ENCODE peak calls at places on chromosomes 12 and 14, in five cellular contexts. N, C, A, F and I are unnamed samples.

GRCh38 chr14:105486974-105487448 is 325 bp downstream of the CRIP1 start:
- DNase-seq in F (peak), N (no peak), C (no peak), A (no peak), I (no peak)

GRCh38 chr14:49461529-49462401 is 124.4 kb downstream of the RPS29 start:
- DNase-seq in C (peak), F (peak), N (no peak), A (peak), I (no peak)

GRCh38 chr12:14071833-14072232 is 90.4 kb upstream of the GRIN2B start:
- DNase-seq in C (no peak), F (no peak), N (no peak), A (no peak), I (no peak)

GRCh38 chr12:59808317-59808910 is 212.6 kb downstream of the SLC16A7 start:
- DNase-seq in A (peak), C (peak), F (peak), N (no peak), I (no peak)

GRCh38 chr12:67220065-67220464 is 49.1 kb upstream of the CAND1 start:
- DNase-seq in F (peak), A (no peak), N (no peak), C (no peak), I (no peak)

GRCh38 chr12:1474059-1474537 is 120.3 kb downstream of the FBXL14 start:
- DNase-seq in F (no peak), A (peak), N (no peak), C (no peak), I (no peak)

GRCh38 chr14:102005336-102005735 is 41.0 kb downstream of the DYNC1H1 start:
- DNase-seq in C (no peak), A (no peak), F (no peak), N (no peak), I (no peak)

GRCh38 chr12:106387847-106388246 is 30.3 kb downstream of the POLR3B start:
- DNase-seq in A (no peak), C (no peak), F (no peak), N (no peak), I (no peak)

GRCh38 chr12:22355011-22355580 is 20.6 kb upstream of the ST8SIA1 start:
- DNase-seq in A (no peak), C (no peak), F (no peak), N (no peak), I (no peak)